ENCODE peak calls at places on chromosomes 5 and 9, in eight cellular contexts. G is NB4, N is heart right ventricle, Y is BE2C, W is uterus, T is AG10803, L is HFF-Myc, H is lung. I is an unnamed sample.

GRCh38 chr5:90956511-90956910 is 397.9 kb downstream of the ADGRV1 start:
- DNase-seq in G (no peak), N (no peak), Y (no peak), W (no peak), T (no peak), L (no peak), H (no peak), I (no peak)

GRCh38 chr9:80555782-80556325 is 984.1 kb downstream of the TLE4 start:
- DNase-seq in G (no peak), N (no peak), Y (no peak), W (no peak), T (no peak), L (no peak), H (no peak), I (peak; percentile 22)

GRCh38 chr5:87137280-87137679 is 130.4 kb upstream of the RASA1 start:
- DNase-seq in G (no peak), N (peak; percentile 27), Y (no peak), W (peak; percentile 18), T (no peak), L (no peak), H (no peak), I (no peak)

GRCh38 chr5:154677921-154678320 is 77.3 kb upstream of the LARP1 start:
- DNase-seq in G (peak; percentile 68), N (no peak), Y (no peak), W (no peak), T (no peak), L (no peak), H (no peak), I (peak; percentile 47)

GRCh38 chr5:1952456-1953099 is 69.9 kb upstream of the IRX4 start:
- DNase-seq in G (no peak), N (no peak), Y (no peak), W (no peak), T (no peak), L (no peak), H (no peak), I (no peak)

GRCh38 chr5:147234825-147235635 is at the start of gene STK32A:
- DNase-seq in G (no peak), N (peak; percentile 44), Y (peak; percentile 76), W (peak; percentile 60), T (peak; percentile 1), L (no peak), H (peak; percentile 81), I (peak; percentile 5)

GRCh38 chr5:179217356-179217755 is 127.9 kb downstream of the ADAMTS2 start:
- DNase-seq in G (no peak), N (no peak), Y (no peak), W (no peak), T (no peak), L (peak; percentile 31), H (no peak), I (peak; percentile 5)

GRCh38 chr9:34976441-34976840 is 13.1 kb upstream of the DNAJB5 start:
- DNase-seq in G (no peak), N (no peak), Y (no peak), W (no peak), T (no peak), L (no peak), H (no peak), I (no peak)

GRCh38 chr5:69493235-69493925 is 790 bp downstream of the OCLN start:
- DNase-seq in G (peak; percentile 55), N (no peak), Y (peak; percentile 14), W (no peak), T (peak; percentile 11), L (no peak), H (peak; percentile 50), I (no peak)

GRCh38 chr5:33931136-33931535 is 5.0 kb upstream of the RXFP3 start:
- DNase-seq in G (no peak), N (no peak), Y (no peak), W (no peak), T (no peak), L (no peak), H (no peak), I (no peak)

GRCh38 chr9:17793713-17794622 is 215.1 kb downstream of the SH3GL2 start:
- DNase-seq in G (peak; percentile 40), N (no peak), Y (peak; percentile 26), W (no peak), T (peak; percentile 4), L (no peak), H (no peak), I (peak; percentile 19)

DNA sequence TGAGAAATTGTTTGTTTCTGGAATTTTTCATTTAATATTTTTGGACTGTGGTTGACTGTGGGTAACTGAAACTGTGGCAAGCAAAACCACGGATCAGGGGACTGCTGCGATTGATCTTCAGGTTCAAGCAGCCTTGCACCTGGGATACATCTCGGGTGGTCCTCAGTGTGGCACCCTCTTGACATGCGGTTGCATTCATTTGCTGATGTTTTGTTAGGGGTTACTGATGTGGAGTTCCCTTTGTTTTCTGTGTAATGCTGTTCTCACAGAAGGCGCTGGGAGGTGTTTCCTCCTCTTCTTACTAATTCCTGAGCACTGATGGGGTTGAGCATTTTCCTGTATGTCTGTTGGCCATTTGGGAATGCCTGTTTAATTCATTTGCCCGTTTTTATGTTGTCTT is 60.4 kb downstream of the EHMT1 start:
- DNase-seq in G (no peak), N (no peak), Y (no peak), W (no peak), T (no peak), L (no peak), H (no peak), I (no peak)
- H3K4me3 ChIP-seq in G (no peak overlapping the region), N (no peak overlapping the region), Y (no peak overlapping the region), W (no peak overlapping the region), T (no peak overlapping the region), L (no peak overlapping the region), H (no peak overlapping the region), I (no peak overlapping the region)

GRCh38 chr5:54387659-54388232 is 67.8 kb upstream of the HSPB3 start:
- DNase-seq in G (no peak), N (no peak), Y (no peak), W (no peak), T (peak; percentile 37), L (no peak), H (no peak), I (peak; percentile 59)
- TF ChIP-seq CTCF in G (no peak), N (no peak), Y (no peak), W (no peak), T (no peak), L (no peak), H (no peak), I (no peak)

GRCh38 chr9:126613656-126614055 is at the start of gene LMX1B:
- DNase-seq in G (no peak), N (peak; percentile 61), Y (no peak), W (no peak), T (peak; percentile 62), L (no peak), H (no peak), I (peak; percentile 65)

GRCh38 chr9:126612813-126613641 is 701 bp upstream of the LMX1B start:
- DNase-seq in G (no peak), N (no peak), Y (no peak), W (no peak), T (no peak), L (no peak), H (no peak), I (no peak)

GRCh38 chr9:126611188-126611587 is 2.5 kb upstream of the LMX1B start:
- DNase-seq in G (no peak), N (no peak), Y (no peak), W (no peak), T (no peak), L (no peak), H (no peak), I (no peak)

GRCh38 chr9:126611592-126612328 is 2.0 kb upstream of the LMX1B start:
- DNase-seq in G (peak; percentile 76), N (peak; percentile 82), Y (peak; percentile 89), W (peak; percentile 64), T (peak; percentile 41), L (no peak), H (peak; percentile 74), I (peak; percentile 66)

DNA sequence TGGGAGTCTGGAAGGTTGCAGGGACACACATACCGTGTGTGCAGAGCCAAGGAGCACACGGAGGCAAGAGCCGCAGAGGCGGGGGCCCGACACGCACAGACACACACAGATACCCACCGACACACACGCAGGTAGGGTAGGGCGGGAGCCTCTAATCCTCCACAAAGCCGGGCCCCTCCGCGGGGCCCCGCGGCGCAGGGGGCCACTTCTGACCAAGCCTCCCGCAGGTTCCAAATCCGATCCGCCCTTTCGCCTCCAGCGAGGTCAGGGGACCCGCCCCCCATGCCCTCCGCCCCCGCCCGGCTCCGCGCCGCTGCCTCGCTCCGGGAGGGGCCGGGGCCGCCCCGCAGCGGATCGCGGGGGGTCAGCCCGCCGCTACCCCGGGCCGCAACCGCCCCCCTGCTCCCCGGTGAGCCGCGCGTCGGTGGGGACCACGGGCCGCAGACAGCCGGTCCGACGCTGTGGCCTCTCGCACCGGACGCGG is 1.4 kb upstream of the LMX1B start:
- DNase-seq in G (no peak), N (no peak), Y (no peak), W (no peak), T (no peak), L (no peak), H (no peak), I (no peak)
- H3K4me3 ChIP-seq in G (no peak overlapping the region), N (no peak overlapping the region), Y (no peak overlapping the region), W (no peak overlapping the region), T (no peak overlapping the region), L (no peak overlapping the region), H (no peak overlapping the region), I (no peak overlapping the region)

GRCh38 chr5:6434737-6435136 is 13.9 kb upstream of the UBE2QL1 start:
- DNase-seq in G (no peak), N (no peak), Y (peak; percentile 61), W (no peak), T (no peak), L (no peak), H (no peak), I (no peak)

GRCh38 chr5:6432206-6432605 is 16.5 kb upstream of the UBE2QL1 start:
- DNase-seq in G (no peak), N (no peak), Y (no peak), W (no peak), T (no peak), L (no peak), H (no peak), I (no peak)

GRCh38 chr5:6436715-6437340 is 11.8 kb upstream of the UBE2QL1 start:
- DNase-seq in G (no peak), N (no peak), Y (no peak), W (no peak), T (peak; percentile 8), L (no peak), H (no peak), I (no peak)

GRCh38 chr5:6431214-6432195 is 17.2 kb upstream of the UBE2QL1 start:
- DNase-seq in G (no peak), N (no peak), Y (no peak), W (no peak), T (no peak), L (no peak), H (no peak), I (no peak)

GRCh38 chr5:6435356-6435755 is 13.3 kb upstream of the UBE2QL1 start:
- DNase-seq in G (peak; percentile 22), N (no peak), Y (peak; percentile 78), W (no peak), T (no peak), L (no peak), H (no peak), I (peak; percentile 1)
- TF ChIP-seq CTCF in G (peak; percentile 49), N (no peak), Y (peak; percentile 90), W (no peak), T (peak; percentile 41), L (peak; percentile 41), H (no peak), I (no peak)

GRCh38 chr5:59039003-59039295 is 456.1 kb downstream of the RAB3C start:
- DNase-seq in G (no peak), N (no peak), Y (peak; percentile 52), W (no peak), T (no peak), L (no peak), H (no peak), I (no peak)
- H3K4me3 ChIP-seq in G (peak overlapping the region; percentile 90), N (peak overlapping the region; percentile 87), Y (peak overlapping the region; percentile 95), W (peak overlapping the region; percentile 58), T (peak overlapping the region; percentile 75), L (peak overlapping the region; percentile 59), H (peak overlapping the region; percentile 85), I (peak overlapping the region; percentile 83)